ENCODE peak calls at places on chromosomes 7 and 10, in ten cellular contexts. X, P, V, T, S, E, W, J, K and B are unnamed samples.

GRCh38 chr7:159195926-159196325 is 51.3 kb upstream of the VIPR2 start:
- DNase-seq in V (no peak), W (no peak), J (no peak), S (no peak), P (peak), T (no peak), K (no peak), E (no peak), X (no peak), B (no peak)

GRCh38 chr7:140656548-140657515 is 15.9 kb upstream of the ADCK2 start:
- DNase-seq in J (no peak), E (no peak), K (peak), P (no peak), V (no peak), X (peak), T (peak), W (no peak), S (no peak), B (no peak)

GRCh38 chr7:147245274-147245673 is 1128.7 kb downstream of the CNTNAP2 start:
- DNase-seq in S (no peak), K (no peak), J (no peak), V (no peak), T (peak), E (no peak), X (peak), W (no peak), P (no peak), B (no peak)

GRCh38 chr7:150339369-150339768 is 2.1 kb downstream of the RARRES2 start:
- DNase-seq in P (no peak), V (no peak), X (no peak), J (no peak), S (no peak), W (no peak), E (no peak), K (no peak), T (no peak), B (peak)

GRCh38 chr10:4810093-4810492 is 15.9 kb upstream of the AKR1E2 start:
- DNase-seq in E (no peak), S (no peak), T (no peak), X (no peak), V (no peak), W (no peak), K (peak), P (no peak), J (no peak), B (no peak)

GRCh38 chr10:133010095-133010837 is 67.9 kb upstream of the CFAP46 start:
- DNase-seq in X (no peak), E (no peak), K (no peak), T (no peak), V (no peak), J (no peak), S (no peak), P (no peak), W (no peak), B (no peak)

GRCh38 chr7:29243777-29244655 is 49.4 kb downstream of the CHN2 start:
- DNase-seq in J (no peak), P (no peak), S (no peak), K (no peak), T (no peak), X (no peak), V (peak), E (no peak), W (no peak), B (no peak)

GRCh38 chr10:102628451-102628911 is 15.8 kb upstream of the TRIM8 start:
- DNase-seq in K (no peak), S (peak), X (no peak), W (no peak), T (peak), E (peak), V (no peak), P (no peak), J (no peak), B (no peak)

GRCh38 chr10:49028639-49029038 is 86.7 kb downstream of the VSTM4 start:
- DNase-seq in E (no peak), V (no peak), S (no peak), W (no peak), X (no peak), J (no peak), P (no peak), K (no peak), T (no peak), B (no peak)

GRCh38 chr7:106317971-106318370 is 33.2 kb upstream of the NAMPT start:
- DNase-seq in T (no peak), W (no peak), J (no peak), S (no peak), K (peak), V (no peak), P (no peak), X (no peak), E (no peak), B (no peak)

GRCh38 chr7:92520024-92520423 is 8.3 kb downstream of the PEX1 start:
- DNase-seq in S (no peak), E (no peak), K (no peak), J (no peak), X (no peak), W (no peak), T (no peak), P (no peak), V (no peak), B (no peak)

GRCh38 chr10:133489816-133490588 is 36.3 kb downstream of the SCART1 start:
- DNase-seq in E (no peak), W (no peak), P (no peak), J (no peak), V (no peak), X (no peak), S (no peak), T (no peak), K (no peak), B (no peak)

GRCh38 chr7:91656486-91657237 is 223.8 kb downstream of the MTERF1 start:
- DNase-seq in E (no peak), J (peak), S (no peak), W (no peak), T (no peak), P (peak), V (no peak), K (peak), X (no peak), B (no peak)

GRCh38 chr7:132577206-132578049 is 1.2 kb upstream of the PLXNA4 start:
- DNase-seq in P (peak), E (peak), S (peak), W (peak), X (peak), K (peak), T (peak), J (no peak), V (no peak), B (no peak)

GRCh38 chr7:33534830-33535229 is 370.5 kb upstream of the BMPER start:
- DNase-seq in X (no peak), E (no peak), S (no peak), J (no peak), V (no peak), K (no peak), P (no peak), T (no peak), W (no peak), B (no peak)

GRCh38 chr10:104096692-104097091 is 11.0 kb upstream of the COL17A1 start:
- DNase-seq in X (no peak), J (no peak), V (no peak), W (no peak), E (no peak), P (no peak), K (no peak), S (no peak), T (no peak), B (peak)

GRCh38 chr10:129372168-129372567 is 94.9 kb upstream of the MGMT start:
- DNase-seq in K (no peak), S (no peak), E (no peak), T (no peak), X (no peak), P (peak), V (no peak), W (no peak), J (no peak), B (no peak)

GRCh38 chr10:28375399-28376354 is 72.8 kb upstream of the MPP7 start:
- DNase-seq in J (no peak), W (no peak), S (no peak), P (no peak), E (no peak), V (peak), X (no peak), T (peak), K (peak), B (no peak)

GRCh38 chr7:135459076-135459475 is 50.8 kb downstream of the CNOT4 start:
- DNase-seq in P (no peak), S (no peak), J (no peak), W (no peak), T (no peak), E (no peak), X (no peak), K (no peak), V (no peak), B (no peak)